ENCODE peak calls at places on chromosomes 1 and 21, in five cellular contexts. M, Q, A, V and O are unnamed samples.

GRCh38 chr1:23592209-23592905 is 33.1 kb upstream of the ID3 start:
- DNase-seq in M (no peak), Q (peak; percentile 86), A (no peak), V (no peak), O (no peak)

GRCh38 chr21:17462276-17462981 is 50.4 kb upstream of the CXADR start:
- DNase-seq in M (no peak), Q (no peak), A (peak; percentile 76), V (no peak), O (no peak)

GRCh38 chr21:46081022-46081861 is 16.7 kb upstream of the COL6A2 start:
- DNase-seq in M (no peak), Q (no peak), A (peak; percentile 6), V (no peak), O (peak; percentile 6)

GRCh38 chr21:46489162-46489663 is 30.5 kb downstream of the DIP2A start:
- DNase-seq in M (no peak), Q (no peak), A (no peak), V (no peak), O (no peak)

GRCh38 chr1:11196945-11197344 is 7.8 kb downstream of the ANGPTL7 start:
- DNase-seq in M (no peak), Q (no peak), A (no peak), V (no peak), O (no peak)

GRCh38 chr1:32925360-32926142 is 24.4 kb upstream of the TMEM54 start:
- DNase-seq in M (peak; percentile 43), Q (no peak), A (peak; percentile 58), V (peak; percentile 47), O (no peak)

GRCh38 chr1:237429252-237429651 is 387.3 kb downstream of the RYR2 start:
- DNase-seq in M (no peak), Q (no peak), A (no peak), V (no peak), O (no peak)

GRCh38 chr1:1135339-1136111 is 19.6 kb upstream of the C1orf159 start:
- DNase-seq in M (no peak), Q (no peak), A (no peak), V (peak; percentile 13), O (no peak)

GRCh38 chr21:44300262-44300959 is 558 bp downstream of the PFKL start:
- DNase-seq in M (peak; percentile 57), Q (peak; percentile 60), A (peak; percentile 88), V (peak; percentile 55), O (peak; percentile 68)

GRCh38 chr1:149936992-149937705 is 470 bp upstream of the MTMR11 start:
- DNase-seq in M (no peak), Q (peak; percentile 95), A (peak; percentile 80), V (peak; percentile 38), O (no peak)
- TF ChIP-seq CTCF in M (no peak), Q (no peak), A (peak; percentile 27), V (no peak), O (no peak)

GRCh38 chr1:117622726-117623125 is 16.9 kb downstream of the TENT5C start:
- DNase-seq in M (no peak), Q (no peak), A (no peak), V (no peak), O (no peak)
- TF ChIP-seq CTCF in M (no peak), Q (no peak), A (no peak), V (peak; percentile 6), O (no peak)

DNA sequence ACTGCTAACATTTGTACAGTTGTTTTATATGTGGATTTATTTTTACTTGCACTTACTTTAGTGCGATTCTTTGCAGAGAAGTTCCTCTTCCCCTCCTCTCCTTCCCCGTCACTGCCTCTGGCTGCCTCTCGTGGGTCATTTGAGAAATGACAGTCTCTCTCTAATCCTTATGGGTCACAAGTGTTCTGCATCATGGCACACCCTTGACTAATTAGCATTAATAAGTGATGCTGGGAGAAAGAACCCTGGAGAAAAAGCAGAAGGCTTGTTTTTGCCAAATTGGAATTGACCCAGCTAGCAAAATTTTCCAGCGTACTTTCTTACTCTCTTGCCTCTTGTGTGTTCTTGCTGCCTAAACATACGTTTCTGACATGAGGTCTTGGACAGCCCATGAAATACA is 301.2 kb downstream of the DUSP10 start:
- DNase-seq in M (no peak), Q (no peak), A (peak; percentile 33), V (peak; percentile 48), O (no peak)
- TF ChIP-seq CTCF in M (no peak), Q (no peak), A (no peak), V (no peak), O (no peak)

GRCh38 chr1:65398083-65398482 is 22.4 kb upstream of the LEPR start:
- DNase-seq in M (no peak), Q (peak; percentile 5), A (no peak), V (no peak), O (no peak)
- TF ChIP-seq CTCF in M (no peak), Q (no peak), A (no peak), V (no peak), O (no peak)

GRCh38 chr1:221979461-221980032 is 237.7 kb upstream of the DUSP10 start:
- DNase-seq in M (no peak), Q (no peak), A (no peak), V (no peak), O (no peak)
- TF ChIP-seq CTCF in M (peak; percentile 37), Q (peak; percentile 36), A (peak; percentile 20), V (peak; percentile 20), O (no peak)

GRCh38 chr1:93735722-93736121 is 54.1 kb upstream of the BCAR3 start:
- DNase-seq in M (no peak), Q (peak; percentile 81), A (no peak), V (peak; percentile 85), O (no peak)

GRCh38 chr1:93738926-93739325 is 57.3 kb upstream of the BCAR3 start:
- DNase-seq in M (no peak), Q (no peak), A (no peak), V (no peak), O (no peak)

GRCh38 chr1:93740141-93740540 is 58.5 kb upstream of the BCAR3 start:
- DNase-seq in M (no peak), Q (no peak), A (no peak), V (no peak), O (no peak)

GRCh38 chr1:93740601-93741031 is 59.0 kb upstream of the BCAR3 start:
- DNase-seq in M (no peak), Q (no peak), A (no peak), V (no peak), O (no peak)

GRCh38 chr1:93738075-93738622 is 56.5 kb upstream of the BCAR3 start:
- DNase-seq in M (no peak), Q (peak; percentile 94), A (no peak), V (peak; percentile 71), O (no peak)
- TF ChIP-seq CTCF in M (no peak), Q (no peak), A (no peak), V (no peak), O (no peak)

GRCh38 chr1:215518594-215518993 is 48.5 kb upstream of the KCTD3 start:
- DNase-seq in M (no peak), Q (no peak), A (no peak), V (no peak), O (no peak)

GRCh38 chr1:215521279-215521678 is 45.8 kb upstream of the KCTD3 start:
- DNase-seq in M (no peak), Q (no peak), A (no peak), V (no peak), O (no peak)

GRCh38 chr1:215523128-215523861 is 43.8 kb upstream of the KCTD3 start:
- DNase-seq in M (no peak), Q (no peak), A (no peak), V (peak; percentile 21), O (no peak)

GRCh38 chr1:215517441-215517891 is 49.6 kb upstream of the KCTD3 start:
- DNase-seq in M (peak; percentile 20), Q (peak; percentile 56), A (peak; percentile 20), V (peak; percentile 10), O (no peak)
- TF ChIP-seq CTCF in M (no peak), Q (peak; percentile 65), A (peak; percentile 39), V (no peak), O (no peak)

GRCh38 chr1:177021741-177022140 is 142.8 kb downstream of the ASTN1 start:
- DNase-seq in M (no peak), Q (no peak), A (no peak), V (no peak), O (no peak)

GRCh38 chr1:177023249-177023648 is 141.3 kb downstream of the ASTN1 start:
- DNase-seq in M (no peak), Q (no peak), A (no peak), V (no peak), O (no peak)

GRCh38 chr1:177020861-177021589 is 143.5 kb downstream of the ASTN1 start:
- DNase-seq in M (no peak), Q (no peak), A (no peak), V (peak; percentile 56), O (no peak)

GRCh38 chr1:177024623-177025022 is 139.9 kb downstream of the ASTN1 start:
- DNase-seq in M (no peak), Q (no peak), A (no peak), V (no peak), O (no peak)

DNA sequence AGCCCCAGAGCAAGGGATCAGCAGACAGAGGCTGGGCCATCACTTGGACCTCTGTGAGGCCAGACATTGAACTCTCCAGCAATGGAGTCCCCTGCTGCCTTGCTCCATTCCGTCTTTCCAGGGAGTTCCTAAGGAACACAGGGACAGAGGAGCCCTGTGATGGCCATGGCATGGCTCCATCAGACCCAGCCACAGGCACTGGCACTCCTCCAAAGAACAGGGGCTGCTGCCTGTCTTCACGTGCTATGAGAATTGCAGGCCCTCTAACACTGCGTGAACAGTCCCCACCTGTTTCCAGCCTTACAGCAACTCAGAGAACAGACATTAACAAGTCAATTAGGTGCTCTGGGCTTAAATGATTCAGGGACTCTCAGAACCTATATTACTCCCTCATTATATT is 140.8 kb downstream of the ASTN1 start:
- DNase-seq in M (no peak), Q (no peak), A (no peak), V (no peak), O (no peak)
- TF ChIP-seq CTCF in M (no peak), Q (no peak), A (no peak), V (no peak), O (no peak)

GRCh38 chr1:69479734-69480133 is 88.0 kb upstream of the LRRC7 start:
- DNase-seq in M (no peak), Q (no peak), A (no peak), V (no peak), O (no peak)

DNA sequence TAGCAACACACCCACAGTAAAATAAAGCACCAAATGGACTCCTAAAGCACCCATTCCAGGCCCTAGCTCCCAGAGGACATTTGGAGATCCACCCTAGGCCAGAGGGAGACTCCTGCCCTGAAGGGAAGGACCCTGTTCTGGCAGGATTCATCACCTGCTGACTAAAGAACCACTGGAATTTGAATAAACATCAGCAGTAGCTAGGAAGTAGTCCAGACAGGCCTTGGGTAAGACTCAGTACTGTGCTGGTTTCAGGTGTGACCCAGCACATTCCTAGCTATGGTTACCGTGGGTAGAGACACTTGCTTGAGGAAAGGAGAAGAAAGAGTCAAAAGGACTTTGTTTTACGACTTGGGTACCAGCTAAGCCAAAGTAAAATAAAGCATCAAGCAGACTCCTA is 92.7 kb upstream of the LRRC7 start:
- DNase-seq in M (no peak), Q (peak; percentile 96), A (no peak), V (no peak), O (no peak)
- TF ChIP-seq CTCF in M (no peak), Q (no peak), A (no peak), V (no peak), O (no peak)

DNA sequence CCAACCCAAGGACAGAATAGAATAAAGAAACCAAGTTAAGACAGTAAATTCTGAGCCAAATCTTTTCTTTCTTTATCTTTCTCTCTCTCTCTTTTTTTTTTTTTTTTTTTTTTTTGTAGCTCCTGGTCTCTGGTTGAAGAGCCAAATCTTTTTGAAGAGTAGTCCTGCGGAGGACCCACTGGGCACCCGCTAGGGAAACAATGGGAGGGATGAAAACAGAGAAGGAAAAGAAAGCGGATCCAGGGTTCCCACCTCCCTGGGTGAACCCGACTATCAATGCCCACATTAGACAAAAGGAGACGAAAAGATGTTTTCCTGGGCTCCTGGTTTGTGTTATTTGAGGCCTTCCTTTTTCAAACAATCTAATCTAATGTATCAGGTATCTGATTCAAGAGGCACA is 49.8 kb upstream of the FBXO28 start:
- DNase-seq in M (no peak), Q (no peak), A (no peak), V (no peak), O (no peak)
- TF ChIP-seq CTCF in M (no peak), Q (no peak), A (no peak), V (no peak), O (no peak)